ENCODE peak calls at places on chromosomes 6 and 20, in five cellular contexts. L is body of pancreas; E is AG09319; J is effector memory CD8-positive, alpha-beta T cell; O is hippocampal formation. K is an unnamed sample.

GRCh38 chr20:45890077-45890996 is 671 bp downstream of the NEURL2 start:
- DNase-seq in E (peak; percentile 48), L (peak; percentile 85), O (peak; percentile 49), J (no peak), K (peak; percentile 21)

GRCh38 chr6:158019416-158019815 is 37.8 kb downstream of the SYNJ2 start:
- DNase-seq in L (no peak), E (no peak), O (no peak), J (no peak), K (no peak)

GRCh38 chr6:143969077-143969476 is 39.0 kb downstream of the PLAGL1 start:
- DNase-seq in L (no peak), E (no peak), J (no peak), O (no peak), K (no peak)

GRCh38 chr6:142846459-142846831 is 98.5 kb downstream of the HIVEP2 start:
- DNase-seq in O (no peak), E (no peak), L (no peak), J (no peak), K (no peak)

GRCh38 chr6:11181478-11182136 is 50.9 kb downstream of the NEDD9 start:
- DNase-seq in O (no peak), J (no peak), E (no peak), L (no peak), K (no peak)

GRCh38 chr20:47576516-47577033 is 74.9 kb downstream of the NCOA3 start:
- DNase-seq in O (peak; percentile 17), E (peak; percentile 76), J (no peak), L (peak; percentile 46), K (peak; percentile 72)

GRCh38 chr6:116200619-116201249 is 53.1 kb downstream of the TSPYL4 start:
- DNase-seq in O (no peak), J (no peak), L (no peak), E (no peak), K (no peak)

GRCh38 chr20:56278205-56278604 is 29.7 kb downstream of the MC3R start:
- DNase-seq in J (no peak), L (no peak), O (no peak), E (no peak), K (no peak)

GRCh38 chr6:43926644-43927524 is 156.9 kb downstream of the VEGFA start:
- DNase-seq in L (peak; percentile 79), J (no peak), E (peak; percentile 95), O (no peak), K (no peak)

GRCh38 chr20:48835390-48835789 is 7.6 kb upstream of the PREX1 start:
- DNase-seq in J (no peak), O (no peak), L (no peak), E (no peak), K (no peak)

GRCh38 chr20:25310921-25311728 is 63.2 kb downstream of the PYGB start:
- DNase-seq in L (peak; percentile 8), O (no peak), J (no peak), E (no peak), K (no peak)

GRCh38 chr20:58661298-58662141 is 10.4 kb downstream of the STX16 start:
- DNase-seq in O (no peak), J (peak; percentile 18), L (no peak), E (no peak), K (peak; percentile 13)

GRCh38 chr20:48656661-48657211 is 171.1 kb downstream of the PREX1 start:
- DNase-seq in L (no peak), J (no peak), O (peak; percentile 96), E (no peak), K (no peak)

GRCh38 chr6:167733740-167734661 is 92.7 kb upstream of the AFDN start:
- DNase-seq in O (no peak), L (peak; percentile 47), E (no peak), J (no peak), K (peak; percentile 24)

GRCh38 chr6:24719125-24719931 is at the start of gene C6orf62:
- DNase-seq in L (peak; percentile 30), J (peak; percentile 36), E (no peak), O (no peak), K (peak; percentile 49)

GRCh38 chr20:10020937-10021336 is 13.8 kb upstream of the ANKEF1 start:
- DNase-seq in L (no peak), E (no peak), O (no peak), J (no peak), K (no peak)